ENCODE peak calls at places on chromosomes 5 and 9, in four cellular contexts. L, N, G and O are unnamed samples.
A peak's percentile ranks its signal among the peaks of the same experiment; 100 is the strongest.

GRCh38 chr5:54838843-54839242 is 146.6 kb downstream of the ESM1 start:
- DNase-seq in L (no peak), N (no peak), G (no peak), O (no peak)

GRCh38 chr5:44294492-44294891 is 94.7 kb downstream of the FGF10 start:
- DNase-seq in L (no peak), N (no peak), G (no peak), O (no peak)

GRCh38 chr9:87884578-87885459 is 2.1 kb downstream of the SPATA31E1 start:
- DNase-seq in L (no peak), N (no peak), G (no peak), O (no peak)

GRCh38 chr9:26748449-26749058 is 144.0 kb downstream of the CAAP1 start:
- DNase-seq in L (peak; percentile 23), N (no peak), G (no peak), O (no peak)

GRCh38 chr9:131899248-131899882 is 159.5 kb upstream of the RAPGEF1 start:
- DNase-seq in L (peak; percentile 34), N (no peak), G (no peak), O (no peak)

GRCh38 chr5:151213803-151214613 is 9.9 kb downstream of the CCDC69 start:
- DNase-seq in L (peak; percentile 44), N (peak; percentile 69), G (no peak), O (no peak)

GRCh38 chr5:36655171-36655570 is 48.8 kb downstream of the SLC1A3 start:
- DNase-seq in L (peak; percentile 81), N (no peak), G (no peak), O (no peak)

GRCh38 chr9:122197334-122197872 is 31.4 kb downstream of the LHX6 start:
- DNase-seq in L (peak; percentile 80), N (no peak), G (no peak), O (no peak)

GRCh38 chr9:86126998-86127972 is 27.9 kb upstream of the GOLM1 start:
- DNase-seq in L (peak; percentile 95), N (no peak), G (peak; percentile 67), O (peak; percentile 14)

GRCh38 chr9:121645853-121646807 is 5.3 kb upstream of the DAB2IP start:
- DNase-seq in L (peak; percentile 88), N (no peak), G (no peak), O (no peak)

GRCh38 chr5:18551716-18552115 is 917.5 kb downstream of the TAF11L14 start:
- DNase-seq in L (no peak), N (no peak), G (no peak), O (no peak)

GRCh38 chr9:88998911-88999310 is 7.6 kb downstream of the S1PR3 start:
- DNase-seq in L (peak; percentile 68), N (no peak), G (no peak), O (no peak)